ENCODE peak calls at places on chromosomes 3 and 15, in four cellular contexts. Y is stomach, N is HCT116, W is adrenal gland. G is an unnamed sample.

GRCh38 chr15:27730878-27731277 is 368.2 kb downstream of the OCA2 start:
- DNase-seq in W (no peak), Y (no peak), N (no peak), G (no peak)

GRCh38 chr3:27623085-27623753 is 98.9 kb downstream of the EOMES start:
- DNase-seq in Y (no peak), W (no peak), N (no peak), G (no peak)

GRCh38 chr15:54790693-54791092 is 406.0 kb downstream of the RSL24D1 start:
- DNase-seq in Y (no peak), W (no peak), N (no peak), G (no peak)

GRCh38 chr3:98732239-98733054 is 30.7 kb upstream of the ST3GAL6 start:
- DNase-seq in W (peak; percentile 70), N (peak; percentile 40), Y (peak; percentile 61), G (peak; percentile 57)

GRCh38 chr3:195237981-195238625 is 32.9 kb downstream of the XXYLT1 start:
- DNase-seq in W (peak; percentile 18), Y (no peak), N (no peak), G (no peak)

GRCh38 chr15:42999201-42999779 is 78.7 kb upstream of the TTBK2 start:
- DNase-seq in N (no peak), W (no peak), Y (no peak), G (no peak)

GRCh38 chr3:122066331-122067213 is 11.4 kb downstream of the CD86 start:
- DNase-seq in W (no peak), Y (no peak), N (no peak), G (no peak)

GRCh38 chr3:58404396-58404795 is 29.2 kb downstream of the PDHB start:
- DNase-seq in N (no peak), Y (no peak), W (no peak), G (no peak)

GRCh38 chr15:83846847-83847246 is 192.9 kb downstream of the ADAMTSL3 start:
- DNase-seq in N (no peak), W (no peak), Y (no peak), G (no peak)

GRCh38 chr3:46114324-46114988 is 87.2 kb upstream of the XCR1 start:
- DNase-seq in N (no peak), W (no peak), Y (no peak), G (no peak)

GRCh38 chr3:52685285-52685704 is 418 bp downstream of the PBRM1 start:
- DNase-seq in W (peak; percentile 80), Y (peak; percentile 88), N (peak; percentile 35), G (peak; percentile 92)

GRCh38 chr3:131231710-131232348 is 149.7 kb upstream of the NUDT16 start:
- DNase-seq in W (no peak), Y (no peak), N (no peak), G (peak; percentile 2)

GRCh38 chr3:20837676-20838302 is 651.8 kb upstream of the SGO1 start:
- DNase-seq in N (no peak), Y (peak; percentile 36), W (no peak), G (no peak)

GRCh38 chr3:87575538-87575937 is 299.2 kb upstream of the POU1F1 start:
- DNase-seq in Y (no peak), W (no peak), N (no peak), G (no peak)

GRCh38 chr3:152452318-152452717 is 183.6 kb downstream of the MBNL1 start:
- DNase-seq in W (no peak), N (no peak), Y (no peak), G (no peak)

GRCh38 chr3:42764115-42764514 is 8.9 kb downstream of the CCDC13 start:
- DNase-seq in Y (no peak), W (no peak), N (no peak), G (no peak)

GRCh38 chr3:67686067-67686466 is 31.7 kb upstream of the SUCLG2 start:
- DNase-seq in W (no peak), N (no peak), Y (no peak), G (no peak)

GRCh38 chr3:42755681-42756578 is 17.1 kb downstream of the CCDC13 start:
- DNase-seq in N (no peak), W (peak; percentile 19), Y (peak; percentile 51), G (peak; percentile 33)

GRCh38 chr15:28094732-28095521 is 4.2 kb downstream of the OCA2 start:
- DNase-seq in W (no peak), N (no peak), Y (peak; percentile 85), G (no peak)

GRCh38 chr3:103365467-103365866 is 930.7 kb downstream of the ZPLD1 start:
- DNase-seq in W (no peak), Y (no peak), N (no peak), G (no peak)

GRCh38 chr15:28091313-28091712 is 7.8 kb downstream of the OCA2 start:
- DNase-seq in N (no peak), W (no peak), Y (no peak), G (no peak)

GRCh38 chr3:16898595-16899395 is 14.0 kb downstream of the PLCL2 start:
- DNase-seq in N (no peak), W (no peak), Y (no peak), G (no peak)

GRCh38 chr3:54146383-54147239 is 24.3 kb downstream of the CACNA2D3 start:
- DNase-seq in W (peak; percentile 52), Y (peak; percentile 67), N (peak; percentile 4), G (no peak)

GRCh38 chr15:100016632-100017031 is 283.4 kb upstream of the LYSMD4 start:
- DNase-seq in Y (no peak), N (no peak), W (no peak), G (no peak)

GRCh38 chr3:126465928-126466564 is 9.6 kb downstream of the ZXDC start:
- DNase-seq in Y (no peak), W (peak; percentile 52), N (no peak), G (no peak)

GRCh38 chr3:191120447-191121304 is 78.4 kb upstream of the OSTN start:
- DNase-seq in N (no peak), W (no peak), Y (no peak), G (no peak)

GRCh38 chr3:95705786-95706418 is 1108.5 kb upstream of the EPHA6 start:
- DNase-seq in N (no peak), Y (no peak), W (no peak), G (no peak)

GRCh38 chr15:43775411-43775965 is 1.3 kb downstream of the ELL3 start:
- DNase-seq in W (peak; percentile 68), Y (peak; percentile 67), N (peak; percentile 85), G (peak; percentile 18)

GRCh38 chr3:134085034-134085775 is 55.5 kb upstream of the SLCO2A1 start:
- DNase-seq in N (no peak), W (no peak), Y (no peak), G (no peak)

GRCh38 chr15:88647362-88648105 is 8.7 kb downstream of the ISG20 start:
- DNase-seq in Y (peak; percentile 87), N (no peak), W (peak; percentile 28), G (no peak)

DNA sequence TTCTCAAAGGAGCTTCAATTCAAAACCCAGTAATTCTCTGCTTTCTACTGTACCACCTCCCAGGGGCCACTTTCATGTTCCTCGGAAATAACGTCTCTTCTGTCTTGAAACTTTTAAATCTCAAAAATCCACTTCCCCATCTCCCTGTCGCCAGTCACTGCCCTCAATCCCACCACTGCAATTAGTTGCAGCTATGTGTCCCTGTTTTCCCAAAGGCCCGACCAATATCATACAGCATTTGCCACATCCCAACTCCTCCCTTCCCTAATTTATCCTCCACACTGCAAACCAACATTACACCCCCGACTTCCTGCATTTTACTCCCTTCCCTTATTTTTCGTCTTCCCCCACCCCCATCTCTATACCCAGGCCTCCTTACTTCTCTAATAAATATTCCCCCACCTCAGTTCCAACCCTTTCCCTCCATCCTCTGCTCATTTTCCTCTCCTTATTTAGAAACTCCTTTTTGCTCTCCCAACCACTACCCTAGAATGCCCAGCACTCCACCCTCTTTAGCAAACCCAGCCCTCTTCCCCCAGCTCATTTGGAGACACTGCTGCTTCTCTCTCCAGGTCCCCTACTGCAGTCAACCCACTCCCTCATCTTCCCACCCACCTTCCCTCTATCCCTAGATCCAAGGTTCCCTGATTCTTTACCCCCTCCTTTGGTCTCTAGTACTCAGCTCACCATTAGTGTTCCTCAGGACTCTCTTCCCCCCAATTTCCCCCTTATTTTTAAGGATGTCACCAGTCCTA is 1.1 kb downstream of the NPTN start:
- DNase-seq in N (no peak), Y (no peak), W (peak; percentile 48), G (peak; percentile 31)
- TF ChIP-seq POLR2A in N (no peak), Y (no peak), W (no peak), G (peak; percentile 30)

GRCh38 chr15:82807920-82808633 is 1.4 kb upstream of the WHAMM start:
- DNase-seq in W (no peak), N (no peak), Y (no peak), G (no peak)

GRCh38 chr15:82808634-82809041 is 790 bp upstream of the WHAMM start:
- DNase-seq in W (no peak), Y (no peak), N (no peak), G (peak; percentile 21)

GRCh38 chr15:82810863-82811421 is 1.5 kb downstream of the WHAMM start:
- DNase-seq in Y (no peak), W (no peak), N (no peak), G (peak; percentile 69)

GRCh38 chr15:82809308-82810060 is at the start of gene WHAMM:
- DNase-seq in Y (peak; percentile 99), W (peak; percentile 99), N (peak; percentile 96), G (peak; percentile 99)

DNA sequence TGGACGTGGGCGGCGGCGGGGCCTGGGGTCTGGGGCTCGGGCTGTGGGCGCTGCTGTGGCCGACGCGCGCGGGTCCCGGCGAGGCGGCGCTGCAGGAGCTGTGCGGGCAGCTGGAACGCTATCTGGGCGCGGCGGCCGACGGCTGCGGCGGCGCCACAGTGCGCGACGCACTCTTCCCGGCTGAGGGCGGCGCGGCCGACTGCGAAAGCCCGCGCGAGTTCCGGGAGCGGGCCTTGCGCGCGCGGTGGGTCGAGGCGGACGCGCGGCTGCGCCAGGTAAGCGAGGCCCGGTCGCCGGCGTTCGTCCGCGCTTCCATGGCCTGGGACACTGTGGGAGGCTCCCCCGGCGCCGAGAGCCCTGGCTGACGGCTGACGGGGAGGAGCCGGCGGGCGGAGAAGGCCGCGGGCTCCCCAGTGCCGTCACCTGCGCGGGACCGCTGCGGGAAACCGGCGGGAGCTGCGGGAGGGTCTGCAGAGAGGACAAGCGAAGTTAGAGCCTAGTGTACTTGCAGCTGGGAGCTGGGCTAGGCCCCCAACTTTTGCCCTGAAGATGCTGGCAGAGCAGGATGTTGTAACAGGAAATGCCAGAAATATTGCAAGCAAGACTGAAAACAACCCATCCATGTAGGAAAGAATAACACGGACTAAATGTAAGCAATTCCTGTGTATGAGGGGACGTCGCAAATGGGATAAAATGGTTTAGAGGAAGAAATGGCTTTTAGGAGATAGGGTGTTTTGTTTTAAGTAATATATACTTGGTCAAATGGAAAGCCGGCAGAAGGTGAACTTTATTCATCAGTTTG is 834 bp downstream of the WHAMM start:
- DNase-seq in Y (peak; percentile 58), W (peak; percentile 39), N (no peak), G (peak; percentile 89)
- TF ChIP-seq POLR2A in Y (no peak), W (peak; percentile 45), N (no peak), G (no peak)

DNA sequence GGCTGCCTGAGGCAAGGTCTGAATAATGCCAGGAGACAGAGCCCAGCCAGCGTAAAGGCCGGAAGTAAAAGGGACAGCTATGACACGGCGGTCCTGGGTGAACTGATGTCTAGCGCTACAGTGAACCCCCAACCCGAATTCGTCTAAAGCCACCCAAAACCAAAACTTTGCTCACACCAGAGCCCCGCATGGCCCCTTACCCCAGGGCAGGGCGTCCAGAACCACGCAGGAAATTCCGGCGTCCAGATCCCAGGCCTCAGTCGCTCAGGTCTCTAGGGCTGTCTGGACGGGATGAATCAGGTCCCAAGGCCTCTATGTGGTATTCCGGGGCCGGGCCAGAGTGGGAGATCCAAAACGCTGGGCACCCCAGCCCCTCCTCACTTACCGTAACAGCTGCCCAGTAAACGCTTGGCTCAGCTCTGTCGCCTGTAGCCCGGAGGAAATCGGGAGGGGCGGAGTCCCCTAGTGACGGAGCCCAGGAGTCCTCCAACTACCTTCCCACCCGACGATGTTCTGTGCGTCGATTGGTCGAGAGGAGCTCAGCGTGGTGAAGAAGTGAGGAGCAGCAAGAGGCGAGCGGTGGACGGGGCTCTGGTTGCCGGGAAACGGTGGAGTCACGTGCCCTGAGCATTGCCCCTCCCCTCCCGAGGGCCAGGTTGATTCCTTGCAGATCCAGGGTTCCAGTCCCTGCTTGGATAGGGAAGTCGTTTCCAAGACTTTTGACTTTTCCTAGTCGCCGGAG is at the start of gene CCDC32:
- DNase-seq in W (peak; percentile 99), N (peak; percentile 97), Y (peak; percentile 97), G (peak; percentile 99)
- TF ChIP-seq POLR2A in W (peak; percentile 74), N (no peak), Y (no peak), G (peak; percentile 95)

GRCh38 chr3:107524214-107525100 is 1.7 kb downstream of the BBX start:
- DNase-seq in Y (peak; percentile 50), W (peak; percentile 75), N (no peak), G (peak; percentile 73)
- TF ChIP-seq POLR2A in Y (no peak), W (no peak), N (no peak), G (no peak)

G was measured in erythroblast.